ENCODE peak calls at places on chromosomes 13 and 19, in five cellular contexts. One of them, this sample, is unnamed. For H3K4me1, the result is how much of the 10 kb centered on the place peaks cover.

GRCh38 chr13:29886446-29886845 is 36.0 kb upstream of the UBL3 start:
- DNase-seq in sigmoid colon: no peak
- DNase-seq in Panc1: no peak
- DNase-seq in H1: no peak
- DNase-seq in HCT116: no peak
- DNase-seq in this sample: no peak

GRCh38 chr13:44908266-44908665 is 81.0 kb downstream of the NUFIP1 start:
- DNase-seq in HCT116: no peak
- DNase-seq in H1: no peak
- DNase-seq in Panc1: no peak
- DNase-seq in sigmoid colon: no peak
- DNase-seq in this sample: no peak

GRCh38 chr13:51643882-51644281 is 59.6 kb downstream of the WDFY2 start:
- DNase-seq in H1: no peak
- DNase-seq in HCT116: peak
- DNase-seq in Panc1: no peak
- DNase-seq in sigmoid colon: no peak
- DNase-seq in this sample: no peak

GRCh38 chr19:46992699-46993535 is 26.7 kb upstream of the NPAS1 start:
- DNase-seq in Panc1: no peak
- DNase-seq in HCT116: no peak
- DNase-seq in H1: no peak
- DNase-seq in sigmoid colon: no peak
- DNase-seq in this sample: no peak

GRCh38 chr13:97583884-97584497 is 150.0 kb downstream of the RAP2A start:
- DNase-seq in HCT116: no peak
- DNase-seq in Panc1: no peak
- DNase-seq in sigmoid colon: no peak
- DNase-seq in H1: no peak
- DNase-seq in this sample: no peak

GRCh38 chr13:39107484-39108040 is 69.3 kb downstream of the NHLRC3 start:
- DNase-seq in Panc1: no peak
- DNase-seq in HCT116: no peak
- DNase-seq in sigmoid colon: no peak
- DNase-seq in H1: no peak
- DNase-seq in this sample: no peak

GRCh38 chr19:14305706-14306105 is 75.5 kb upstream of the ADGRE5 start:
- DNase-seq in Panc1: no peak
- DNase-seq in H1: no peak
- DNase-seq in HCT116: no peak
- DNase-seq in sigmoid colon: no peak
- DNase-seq in this sample: no peak

GRCh38 chr19:36674201-36674600 is 7.6 kb upstream of the ZNF461 start:
- DNase-seq in HCT116: no peak
- DNase-seq in H1: no peak
- DNase-seq in Panc1: no peak
- DNase-seq in sigmoid colon: no peak
- DNase-seq in this sample: no peak

GRCh38 chr13:111946214-111946613 is 120.7 kb upstream of the SOX1 start:
- DNase-seq in HCT116: no peak
- DNase-seq in H1: no peak
- DNase-seq in sigmoid colon: no peak
- DNase-seq in Panc1: no peak
- DNase-seq in this sample: no peak

GRCh38 chr13:20332361-20333096 is 100.4 kb upstream of the GJB6 start:
- DNase-seq in Panc1: no peak
- DNase-seq in HCT116: no peak
- DNase-seq in H1: no peak
- DNase-seq in sigmoid colon: no peak
- DNase-seq in this sample: no peak

GRCh38 chr19:51091895-51092873 is 9.5 kb upstream of the KLK14 start:
- DNase-seq in sigmoid colon: no peak
- DNase-seq in HCT116: no peak
- DNase-seq in Panc1: no peak
- DNase-seq in H1: no peak
- DNase-seq in this sample: no peak

GRCh38 chr13:67224148-67224846 is 5.8 kb downstream of the PCDH9 start:
- DNase-seq in HCT116: peak
- DNase-seq in H1: peak
- DNase-seq in Panc1: no peak
- DNase-seq in sigmoid colon: peak
- DNase-seq in this sample: peak

GRCh38 chr19:46481187-46481586 is 9.8 kb upstream of the PNMA8A start:
- DNase-seq in sigmoid colon: peak
- DNase-seq in Panc1: no peak
- DNase-seq in HCT116: no peak
- DNase-seq in H1: no peak
- DNase-seq in this sample: no peak

GRCh38 chr13:83666126-83666525 is 216.1 kb downstream of the SLITRK1 start:
- DNase-seq in sigmoid colon: no peak
- DNase-seq in H1: no peak
- DNase-seq in Panc1: no peak
- DNase-seq in HCT116: no peak
- DNase-seq in this sample: no peak

GRCh38 chr19:30718728-30719127 is 346.5 kb downstream of the ZNF536 start:
- DNase-seq in Panc1: no peak
- DNase-seq in H1: no peak
- DNase-seq in HCT116: no peak
- DNase-seq in sigmoid colon: no peak
- DNase-seq in this sample: no peak

GRCh38 chr19:23071087-23071511 is 45.7 kb upstream of the ZNF730 start:
- DNase-seq in HCT116: no peak
- DNase-seq in H1: no peak
- DNase-seq in sigmoid colon: peak
- DNase-seq in Panc1: no peak
- DNase-seq in this sample: no peak

GRCh38 chr19:36182612-36183454 is 30.6 kb upstream of the COX7A1 start:
- DNase-seq in H1: no peak
- DNase-seq in Panc1: no peak
- DNase-seq in sigmoid colon: no peak
- DNase-seq in HCT116: peak
- DNase-seq in this sample: no peak

GRCh38 chr19:13796301-13797057 is 1.2 kb downstream of the ZSWIM4 start:
- DNase-seq in HCT116: peak
- DNase-seq in Panc1: no peak
- DNase-seq in sigmoid colon: peak
- DNase-seq in H1: no peak
- DNase-seq in this sample: peak

GRCh38 chr19:3094638-3095374 is 644 bp downstream of the GNA11 start:
- DNase-seq in H1: no peak
- DNase-seq in HCT116: no peak
- DNase-seq in sigmoid colon: no peak
- DNase-seq in Panc1: no peak
- DNase-seq in this sample: no peak

DNA sequence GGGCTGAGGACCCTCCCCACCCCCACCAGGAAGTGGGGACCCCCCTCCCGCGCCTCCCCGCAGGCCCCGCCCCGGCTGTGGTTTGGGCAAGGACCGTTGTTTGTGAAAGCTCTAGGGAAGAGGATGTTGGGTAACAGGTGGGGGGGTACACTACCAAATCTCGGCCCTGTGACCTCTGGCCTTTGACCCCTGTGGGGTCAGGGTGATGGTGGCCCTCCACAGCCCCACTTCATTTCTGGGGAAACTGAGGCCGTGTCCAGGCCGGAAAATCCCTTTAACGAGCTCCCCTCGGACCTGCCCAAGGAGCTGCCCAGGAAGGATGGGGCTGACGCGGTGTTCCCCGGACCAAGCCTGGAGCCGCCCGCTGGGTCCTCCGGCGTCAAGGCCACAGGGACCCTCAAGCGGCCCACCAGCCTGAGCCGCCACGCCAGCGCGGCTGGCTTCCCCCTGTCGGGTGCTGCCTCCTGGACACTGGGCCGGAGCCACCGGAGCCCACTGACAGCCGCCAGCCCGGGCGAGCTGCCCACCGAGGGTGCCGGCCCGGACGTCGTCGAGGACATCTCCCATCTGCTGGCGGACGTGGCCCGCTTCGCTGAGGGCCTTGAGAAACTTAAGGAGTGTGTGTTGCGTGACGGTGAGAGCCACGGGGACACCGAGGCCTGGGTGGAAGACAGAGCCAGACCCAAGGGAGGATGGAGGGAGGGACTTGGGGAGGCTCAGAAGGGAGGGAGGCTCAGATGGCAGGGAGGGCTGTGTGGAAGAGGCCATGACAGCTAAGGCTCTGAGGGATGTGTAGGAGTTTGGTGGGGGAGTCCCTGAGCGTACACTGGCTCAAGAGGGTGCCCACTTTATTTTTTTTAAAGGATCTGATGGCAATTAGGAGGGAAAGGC is 1.4 kb downstream of the ARHGAP45 start:
- DNase-seq in HCT116: no peak
- DNase-seq in H1: no peak
- DNase-seq in sigmoid colon: no peak
- DNase-seq in Panc1: no peak
- DNase-seq in this sample: no peak
- H3K4me3 ChIP-seq in HCT116: peak
- H3K4me3 ChIP-seq in H1: no peak
- H3K4me3 ChIP-seq in sigmoid colon: no peak
- H3K4me3 ChIP-seq in Panc1: no peak
- H3K4me3 ChIP-seq in this sample: peak

GRCh38 chr19:33438016-33438671 is 64.6 kb downstream of the CEBPG start:
- DNase-seq in H1: no peak
- DNase-seq in sigmoid colon: peak
- DNase-seq in Panc1: no peak
- DNase-seq in HCT116: no peak
- DNase-seq in this sample: no peak
- TF ChIP-seq POLR2AphosphoS5 in H1: no peak
- TF ChIP-seq POLR2AphosphoS5 in sigmoid colon: no peak
- TF ChIP-seq POLR2AphosphoS5 in Panc1: no peak
- TF ChIP-seq POLR2AphosphoS5 in HCT116: no peak
- TF ChIP-seq POLR2AphosphoS5 in this sample: no peak

GRCh38 chr13:110530839-110531499 is 30.6 kb downstream of the RAB20 start:
- DNase-seq in H1: no peak
- DNase-seq in sigmoid colon: peak
- DNase-seq in HCT116: no peak
- DNase-seq in Panc1: no peak
- DNase-seq in this sample: no peak
- H3K4me1 ChIP-seq in H1: under half
- H3K4me1 ChIP-seq in sigmoid colon: under half
- H3K4me1 ChIP-seq in HCT116: under half
- H3K4me1 ChIP-seq in Panc1: under half
- H3K4me1 ChIP-seq in this sample: under half

DNA sequence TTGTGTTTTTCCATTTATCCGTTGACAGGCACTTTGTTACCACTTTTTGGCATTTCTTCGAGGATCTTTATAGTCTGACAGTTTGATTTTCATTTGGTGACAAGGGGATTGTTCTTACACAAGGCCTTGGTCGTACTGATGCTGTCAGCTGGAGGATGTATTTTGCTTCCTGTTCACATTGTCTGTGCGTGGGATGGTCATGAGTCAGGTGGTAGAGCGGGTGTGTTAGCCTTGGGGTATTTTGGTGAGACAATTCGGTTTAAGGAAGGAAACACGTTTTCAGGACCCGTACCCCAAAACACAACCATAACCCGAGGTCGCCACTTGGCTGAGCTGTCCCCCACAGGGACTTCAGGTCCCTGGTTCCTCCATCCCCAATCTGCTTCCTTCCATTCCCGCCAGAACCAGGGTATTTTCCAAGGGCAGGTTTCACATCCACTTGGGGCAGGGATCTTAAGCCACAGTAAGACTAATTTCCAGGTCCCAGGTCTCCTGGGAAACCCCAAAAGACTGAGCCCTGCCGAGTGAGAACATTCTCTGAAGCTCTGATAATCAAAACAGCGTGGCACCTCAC is 15.0 kb downstream of the MYO9B start:
- DNase-seq in HCT116: no peak
- DNase-seq in Panc1: no peak
- DNase-seq in sigmoid colon: no peak
- DNase-seq in H1: no peak
- DNase-seq in this sample: no peak
- H3K4me3 ChIP-seq in HCT116: no peak
- H3K4me3 ChIP-seq in Panc1: no peak
- H3K4me3 ChIP-seq in sigmoid colon: no peak
- H3K4me3 ChIP-seq in H1: no peak
- H3K4me3 ChIP-seq in this sample: no peak

GRCh38 chr13:99374994-99375805 is 68.0 kb upstream of the GPR183 start:
- DNase-seq in sigmoid colon: no peak
- DNase-seq in Panc1: no peak
- DNase-seq in H1: no peak
- DNase-seq in HCT116: no peak
- DNase-seq in this sample: no peak
- TF ChIP-seq POLR2AphosphoS5 in sigmoid colon: no peak
- TF ChIP-seq POLR2AphosphoS5 in Panc1: no peak
- TF ChIP-seq POLR2AphosphoS5 in H1: no peak
- TF ChIP-seq POLR2AphosphoS5 in HCT116: no peak
- TF ChIP-seq POLR2AphosphoS5 in this sample: no peak

This sample was measured in breast epithelium.